ENCODE peak calls at places on chromosome 11, in four cellular contexts. One of them, this sample, is unnamed. For H3K27me3, the result is how much of the 10 kb centered on the place peaks cover.

GRCh38 chr11:46247090-46247489 is 30.4 kb upstream of the CREB3L1 start:
- DNase-seq in trophoblast cell: no peak
- DNase-seq in CD4-positive, alpha-beta memory T cell: no peak
- DNase-seq in psoas muscle: no peak
- DNase-seq in this sample: no peak

GRCh38 chr11:65185166-65185565 is 3.4 kb downstream of the CAPN1 start:
- DNase-seq in trophoblast cell: no peak
- DNase-seq in CD4-positive, alpha-beta memory T cell: no peak
- DNase-seq in psoas muscle: no peak
- DNase-seq in this sample: no peak

GRCh38 chr11:116312560-116313340 is 460.0 kb downstream of the BUD13 start:
- DNase-seq in trophoblast cell: no peak
- DNase-seq in CD4-positive, alpha-beta memory T cell: no peak
- DNase-seq in psoas muscle: peak
- DNase-seq in this sample: peak

GRCh38 chr11:105968021-105968697 is 53.9 kb downstream of the MSANTD4 start:
- DNase-seq in trophoblast cell: no peak
- DNase-seq in CD4-positive, alpha-beta memory T cell: no peak
- DNase-seq in psoas muscle: no peak
- DNase-seq in this sample: no peak

GRCh38 chr11:1654388-1655167 is 25.0 kb downstream of the KRTAP5-5 start:
- DNase-seq in trophoblast cell: no peak
- DNase-seq in CD4-positive, alpha-beta memory T cell: no peak
- DNase-seq in psoas muscle: no peak
- DNase-seq in this sample: no peak

GRCh38 chr11:117610901-117611300 is 186.1 kb downstream of the DSCAML1 start:
- DNase-seq in trophoblast cell: no peak
- DNase-seq in CD4-positive, alpha-beta memory T cell: no peak
- DNase-seq in psoas muscle: no peak
- DNase-seq in this sample: no peak

GRCh38 chr11:105582497-105582896 is 27.4 kb upstream of the GRIA4 start:
- DNase-seq in trophoblast cell: no peak
- DNase-seq in CD4-positive, alpha-beta memory T cell: no peak
- DNase-seq in psoas muscle: no peak
- DNase-seq in this sample: no peak

GRCh38 chr11:94302806-94303205 is 1.6 kb upstream of the IZUMO1R start:
- DNase-seq in trophoblast cell: no peak
- DNase-seq in CD4-positive, alpha-beta memory T cell: no peak
- DNase-seq in psoas muscle: no peak
- DNase-seq in this sample: no peak

GRCh38 chr11:12248330-12248729 is 129.0 kb upstream of the PARVA start:
- DNase-seq in trophoblast cell: peak
- DNase-seq in CD4-positive, alpha-beta memory T cell: no peak
- DNase-seq in psoas muscle: peak
- DNase-seq in this sample: peak

GRCh38 chr11:35146074-35146521 is 7.1 kb downstream of the CD44 start:
- DNase-seq in trophoblast cell: no peak
- DNase-seq in CD4-positive, alpha-beta memory T cell: no peak
- DNase-seq in psoas muscle: no peak
- DNase-seq in this sample: peak

GRCh38 chr11:116605543-116605942 is 167.2 kb downstream of the BUD13 start:
- DNase-seq in trophoblast cell: peak
- DNase-seq in CD4-positive, alpha-beta memory T cell: no peak
- DNase-seq in psoas muscle: no peak
- DNase-seq in this sample: no peak

GRCh38 chr11:116696381-116696941 is 76.3 kb downstream of the BUD13 start:
- DNase-seq in trophoblast cell: peak
- DNase-seq in CD4-positive, alpha-beta memory T cell: no peak
- DNase-seq in psoas muscle: no peak
- DNase-seq in this sample: no peak

GRCh38 chr11:128684582-128685382 is 9.1 kb upstream of the FLI1 start:
- DNase-seq in trophoblast cell: no peak
- DNase-seq in CD4-positive, alpha-beta memory T cell: no peak
- DNase-seq in psoas muscle: no peak
- DNase-seq in this sample: no peak

GRCh38 chr11:128687321-128687720 is 6.6 kb upstream of the FLI1 start:
- DNase-seq in trophoblast cell: no peak
- DNase-seq in CD4-positive, alpha-beta memory T cell: no peak
- DNase-seq in psoas muscle: no peak
- DNase-seq in this sample: peak

GRCh38 chr11:128685383-128686044 is 8.4 kb upstream of the FLI1 start:
- DNase-seq in trophoblast cell: no peak
- DNase-seq in CD4-positive, alpha-beta memory T cell: no peak
- DNase-seq in psoas muscle: no peak
- DNase-seq in this sample: no peak

GRCh38 chr11:128686745-128687177 is 7.1 kb upstream of the FLI1 start:
- DNase-seq in trophoblast cell: peak
- DNase-seq in CD4-positive, alpha-beta memory T cell: peak
- DNase-seq in psoas muscle: peak
- DNase-seq in this sample: peak

GRCh38 chr11:128686045-128686741 is 7.7 kb upstream of the FLI1 start:
- DNase-seq in trophoblast cell: no peak
- DNase-seq in CD4-positive, alpha-beta memory T cell: no peak
- DNase-seq in psoas muscle: no peak
- DNase-seq in this sample: no peak
- H3K27me3 ChIP-seq in trophoblast cell: half or more
- H3K27me3 ChIP-seq in CD4-positive, alpha-beta memory T cell: under half
- H3K27me3 ChIP-seq in psoas muscle: under half
- H3K27me3 ChIP-seq in this sample: half or more

GRCh38 chr11:69814902-69815301 is 4.3 kb downstream of the FGF3 start:
- DNase-seq in trophoblast cell: no peak
- DNase-seq in CD4-positive, alpha-beta memory T cell: no peak
- DNase-seq in psoas muscle: no peak
- DNase-seq in this sample: no peak
- H3K27me3 ChIP-seq in trophoblast cell: half or more
- H3K27me3 ChIP-seq in CD4-positive, alpha-beta memory T cell: under half
- H3K27me3 ChIP-seq in psoas muscle: under half
- H3K27me3 ChIP-seq in this sample: half or more

DNA sequence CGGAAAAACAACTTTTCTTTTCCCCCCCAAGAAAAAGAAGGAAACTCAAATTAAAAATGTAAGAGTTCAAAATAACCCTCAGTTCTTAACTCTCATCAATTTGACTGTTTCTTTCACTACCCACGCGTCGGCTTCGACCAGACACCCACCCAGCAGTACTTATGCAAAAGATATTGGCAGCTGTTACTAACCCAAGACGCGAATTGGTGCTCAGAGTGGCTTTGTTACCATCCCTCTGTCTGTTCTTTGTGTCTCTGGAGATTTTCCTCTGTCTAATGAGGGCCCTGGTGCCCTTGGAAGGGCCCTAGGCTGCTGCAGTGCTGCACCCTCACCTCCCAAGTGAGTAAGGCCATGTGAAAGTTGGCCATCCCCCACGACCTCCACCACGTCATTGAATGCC is 180.5 kb upstream of the NECTIN1 start:
- DNase-seq in trophoblast cell: no peak
- DNase-seq in CD4-positive, alpha-beta memory T cell: no peak
- DNase-seq in psoas muscle: no peak
- DNase-seq in this sample: no peak
- H3K27me3 ChIP-seq in trophoblast cell: under half
- H3K27me3 ChIP-seq in CD4-positive, alpha-beta memory T cell: under half
- H3K27me3 ChIP-seq in psoas muscle: under half
- H3K27me3 ChIP-seq in this sample: under half

DNA sequence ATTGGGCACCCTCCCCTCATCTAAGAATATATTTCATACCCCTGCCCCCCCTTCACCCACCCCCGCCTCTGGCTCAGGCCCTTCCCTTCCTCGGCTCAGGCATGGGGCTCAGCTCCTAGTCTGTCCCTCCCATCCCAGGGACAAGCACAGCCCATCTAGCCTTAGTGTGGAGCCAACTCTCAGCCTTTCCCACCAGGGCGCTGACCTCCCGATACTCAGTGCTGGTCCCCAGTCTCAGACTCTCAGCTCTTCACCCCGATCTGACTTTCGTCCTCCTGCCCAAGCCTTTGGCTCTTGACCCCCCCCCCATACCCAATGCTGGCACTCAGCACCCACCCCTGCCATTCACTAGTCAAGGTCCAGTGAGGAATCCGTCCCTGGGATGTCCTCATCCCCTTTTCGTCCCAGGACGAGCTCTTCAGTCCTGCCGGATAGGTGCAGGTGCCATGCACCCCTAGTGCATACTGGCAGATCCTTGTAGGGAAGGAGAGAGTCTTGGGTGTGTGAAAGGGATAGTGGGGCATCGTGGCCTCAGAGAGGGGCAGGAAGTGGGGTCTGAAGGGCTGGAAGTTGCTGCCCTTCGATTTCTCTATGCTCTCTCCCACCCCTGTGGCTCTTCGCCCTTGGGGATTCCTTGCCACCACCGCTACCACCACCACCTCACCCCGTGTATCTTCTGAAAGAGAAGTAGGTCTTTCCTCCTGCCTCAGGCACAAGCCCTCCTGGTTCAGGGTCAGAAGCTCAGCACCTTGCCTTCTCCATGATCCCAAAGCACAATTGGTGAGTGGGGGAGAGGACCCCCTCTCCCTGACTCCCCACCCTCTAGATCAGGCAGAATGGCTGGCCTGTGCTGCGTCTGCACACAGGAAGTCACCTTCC is 2.4 kb downstream of the TPBGL start:
- DNase-seq in trophoblast cell: no peak
- DNase-seq in CD4-positive, alpha-beta memory T cell: no peak
- DNase-seq in psoas muscle: no peak
- DNase-seq in this sample: peak
- H3K27me3 ChIP-seq in trophoblast cell: under half
- H3K27me3 ChIP-seq in CD4-positive, alpha-beta memory T cell: under half
- H3K27me3 ChIP-seq in psoas muscle: under half
- H3K27me3 ChIP-seq in this sample: under half

GRCh38 chr11:129750343-129751292 is 65.0 kb upstream of the TMEM45B start:
- DNase-seq in trophoblast cell: peak
- DNase-seq in CD4-positive, alpha-beta memory T cell: peak
- DNase-seq in psoas muscle: peak
- DNase-seq in this sample: peak
- H3K27me3 ChIP-seq in trophoblast cell: under half
- H3K27me3 ChIP-seq in CD4-positive, alpha-beta memory T cell: under half
- H3K27me3 ChIP-seq in psoas muscle: under half
- H3K27me3 ChIP-seq in this sample: under half

DNA sequence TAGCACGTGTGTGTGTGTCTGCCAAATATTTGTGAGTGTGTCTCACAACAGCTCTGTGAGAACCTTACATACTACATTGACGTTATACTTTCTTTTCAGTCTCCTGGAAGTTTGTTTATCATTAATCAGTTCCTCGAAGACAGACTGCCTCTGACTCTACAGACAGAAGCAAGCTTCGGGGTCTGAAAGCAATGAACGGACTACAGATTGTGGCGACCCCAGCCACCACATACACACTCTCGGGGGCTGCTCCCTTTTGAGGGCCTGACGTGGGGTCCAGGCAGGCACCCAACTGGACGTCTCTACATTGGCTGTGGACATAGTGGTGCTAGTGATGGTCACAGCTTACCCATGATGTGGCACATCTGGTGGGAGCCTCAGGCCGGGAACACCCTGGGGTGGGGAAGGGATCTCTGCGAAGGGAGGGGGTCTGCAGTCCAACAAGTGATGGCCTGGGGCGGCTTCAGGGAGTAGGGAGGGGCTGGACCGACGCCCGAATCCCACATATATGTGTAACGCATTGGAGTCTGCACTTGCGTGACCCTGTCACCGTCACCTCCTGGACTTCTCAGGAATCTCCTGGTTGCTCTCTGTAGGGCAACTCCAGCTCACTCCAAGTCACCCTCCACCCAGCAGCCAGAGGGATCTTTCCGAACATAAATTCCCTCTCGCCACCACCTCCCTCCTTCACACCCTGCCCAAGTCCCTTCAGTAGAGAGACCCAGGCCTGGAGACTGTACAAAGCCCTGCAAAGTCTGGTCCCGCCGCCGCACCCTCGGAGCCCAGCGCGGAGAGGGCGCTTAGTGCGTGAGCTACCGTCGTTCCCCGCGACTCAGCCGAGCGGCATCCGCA is 30.4 kb upstream of the TRIM29 start:
- DNase-seq in trophoblast cell: peak
- DNase-seq in CD4-positive, alpha-beta memory T cell: no peak
- DNase-seq in psoas muscle: no peak
- DNase-seq in this sample: no peak
- H3K27me3 ChIP-seq in trophoblast cell: under half
- H3K27me3 ChIP-seq in CD4-positive, alpha-beta memory T cell: under half
- H3K27me3 ChIP-seq in psoas muscle: under half
- H3K27me3 ChIP-seq in this sample: under half

GRCh38 chr11:13782395-13783080 is 114.1 kb downstream of the FAR1 start:
- DNase-seq in trophoblast cell: peak
- DNase-seq in CD4-positive, alpha-beta memory T cell: no peak
- DNase-seq in psoas muscle: no peak
- DNase-seq in this sample: no peak
- H3K27me3 ChIP-seq in trophoblast cell: under half
- H3K27me3 ChIP-seq in CD4-positive, alpha-beta memory T cell: under half
- H3K27me3 ChIP-seq in psoas muscle: under half
- H3K27me3 ChIP-seq in this sample: under half

DNA sequence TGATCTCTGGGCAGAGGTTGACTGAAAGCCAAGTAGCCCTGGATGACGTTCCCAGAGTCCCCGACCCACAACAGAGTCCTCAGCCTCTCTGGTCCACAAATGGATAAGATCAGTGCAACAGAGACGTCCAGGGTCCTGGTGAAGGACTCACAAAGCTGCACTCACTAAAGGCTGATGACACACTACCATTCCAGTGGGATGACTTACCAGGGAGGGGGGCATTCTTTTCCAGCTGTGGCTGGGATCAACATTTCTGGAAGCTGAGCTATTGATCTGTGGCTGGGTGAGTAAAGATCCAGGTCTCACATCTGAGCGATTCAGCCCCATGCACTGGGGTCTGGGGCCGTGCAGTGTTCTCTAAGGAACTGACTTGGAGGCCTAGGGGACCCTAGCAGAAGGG is 296.2 kb downstream of the NTM start:
- DNase-seq in trophoblast cell: peak
- DNase-seq in CD4-positive, alpha-beta memory T cell: no peak
- DNase-seq in psoas muscle: no peak
- DNase-seq in this sample: no peak
- H3K27me3 ChIP-seq in trophoblast cell: under half
- H3K27me3 ChIP-seq in CD4-positive, alpha-beta memory T cell: under half
- H3K27me3 ChIP-seq in psoas muscle: under half
- H3K27me3 ChIP-seq in this sample: under half